ENCODE peak calls at places on chromosomes 3 and 15, in seven cellular contexts. L is AG09319, B is T-helper 17 cell, V is DMS79 treated with DMSO at 0.1 percent for 48 hours, A is psoas muscle, Z is ELR, P is C1 segment of cervical spinal cord. W is an unnamed sample.

GRCh38 chr3:148992027-148992634 is 791 bp downstream of the GYG1 start:
- DNase-seq in L (no peak), B (no peak), V (peak; percentile 26), A (peak; percentile 83), Z (peak; percentile 62), P (peak; percentile 33), W (peak; percentile 44)

GRCh38 chr3:11391930-11392688 is 119.9 kb downstream of the ATG7 start:
- DNase-seq in L (peak; percentile 61), B (no peak), V (no peak), A (no peak), Z (peak; percentile 58), P (no peak), W (no peak)

GRCh38 chr3:71536376-71536965 is 47.1 kb downstream of the FOXP1 start:
- DNase-seq in L (no peak), B (no peak), V (no peak), A (no peak), Z (peak; percentile 84), P (no peak), W (no peak)

GRCh38 chr15:64687167-64688085 is 88.0 kb downstream of the RBPMS2 start:
- DNase-seq in L (no peak), B (no peak), V (no peak), A (no peak), Z (no peak), P (no peak), W (no peak)

GRCh38 chr3:8765528-8765927 is 3.9 kb downstream of the OXTR start:
- DNase-seq in L (no peak), B (no peak), V (no peak), A (no peak), Z (no peak), P (no peak), W (no peak)

GRCh38 chr3:1087066-1087555 is 5.7 kb upstream of the CNTN6 start:
- DNase-seq in L (peak; percentile 28), B (no peak), V (no peak), A (peak; percentile 61), Z (no peak), P (no peak), W (no peak)

GRCh38 chr3:144106970-144107369 is 135.3 kb downstream of the DIPK2A start:
- DNase-seq in L (no peak), B (no peak), V (no peak), A (no peak), Z (no peak), P (no peak), W (no peak)

GRCh38 chr3:15983232-15983631 is 185.5 kb upstream of the ANKRD28 start:
- DNase-seq in L (peak; percentile 79), B (no peak), V (no peak), A (no peak), Z (peak; percentile 83), P (no peak), W (no peak)

GRCh38 chr3:184713521-184713920 is 1.7 kb upstream of the MAGEF1 start:
- DNase-seq in L (no peak), B (no peak), V (no peak), A (no peak), Z (no peak), P (no peak), W (no peak)

GRCh38 chr15:81229596-81229995 is 32.9 kb downstream of the IL16 start:
- DNase-seq in L (no peak), B (no peak), V (no peak), A (peak; percentile 84), Z (no peak), P (no peak), W (no peak)

GRCh38 chr15:83655237-83655616 is 1.3 kb downstream of the ADAMTSL3 start:
- DNase-seq in L (no peak), B (no peak), V (no peak), A (no peak), Z (no peak), P (no peak), W (no peak)

GRCh38 chr3:52495777-52496602 is 852 bp downstream of the STAB1 start:
- DNase-seq in L (no peak), B (no peak), V (no peak), A (no peak), Z (peak; percentile 71), P (no peak), W (no peak)

GRCh38 chr3:156102267-156102912 is 18.0 kb upstream of the KCNAB1 start:
- DNase-seq in L (no peak), B (no peak), V (no peak), A (no peak), Z (no peak), P (no peak), W (no peak)

GRCh38 chr3:146498002-146498736 is 28.8 kb upstream of the PLSCR2 start:
- DNase-seq in L (no peak), B (peak; percentile 9), V (no peak), A (no peak), Z (no peak), P (no peak), W (no peak)

GRCh38 chr3:120931593-120931992 is 23.6 kb downstream of the STXBP5L start:
- DNase-seq in L (no peak), B (no peak), V (no peak), A (no peak), Z (no peak), P (no peak), W (no peak)